ENCODE peak calls at places on chromosomes 1 and 21, in seven cellular contexts. O is stomach, Q is AG04450, T is mucosa of descending colon, P is hepatocyte, H is brain microvascular endothelial cell, S is colonic mucosa. E is an unnamed sample.

GRCh38 chr1:157110003-157110402 is 10.4 kb upstream of the ETV3L start:
- DNase-seq in S (no peak), P (no peak), H (no peak), Q (no peak), O (no peak), T (no peak), E (peak; percentile 18)

GRCh38 chr1:220028496-220028895 is 17.8 kb downstream of the EPRS1 start:
- DNase-seq in S (no peak), P (no peak), O (no peak), H (no peak), T (no peak), Q (no peak), E (no peak)

GRCh38 chr1:110208916-110209650 is 1.0 kb upstream of the KCNC4 start:
- DNase-seq in T (no peak), H (no peak), O (no peak), Q (no peak), S (no peak), P (no peak), E (no peak)

GRCh38 chr1:26529655-26530539 is at the start of gene RPS6KA1:
- DNase-seq in S (peak; percentile 73), T (peak; percentile 82), H (no peak), Q (no peak), O (peak; percentile 75), P (peak; percentile 92), E (peak; percentile 93)

GRCh38 chr1:5729636-5730145 is 262.5 kb downstream of the NPHP4 start:
- DNase-seq in T (no peak), H (no peak), O (no peak), P (no peak), Q (no peak), S (no peak), E (peak; percentile 35)

GRCh38 chr1:88885933-88886332 is 5.4 kb downstream of the GTF2B start:
- DNase-seq in P (no peak), H (no peak), O (no peak), Q (no peak), T (no peak), S (no peak), E (no peak)

GRCh38 chr1:173314656-173315055 is 107.5 kb upstream of the TNFSF4 start:
- DNase-seq in S (no peak), O (no peak), T (no peak), H (no peak), P (no peak), Q (no peak), E (no peak)

GRCh38 chr1:18466676-18467075 is 14.1 kb upstream of the KLHDC7A start:
- DNase-seq in S (no peak), H (no peak), T (no peak), O (no peak), P (no peak), Q (no peak), E (peak; percentile 37)

GRCh38 chr1:86741947-86742572 is 37.7 kb downstream of the SH3GLB1 start:
- DNase-seq in S (no peak), Q (no peak), P (peak; percentile 53), O (peak; percentile 47), H (peak; percentile 36), T (no peak), E (no peak)

GRCh38 chr21:43866659-43867331 is 1.8 kb downstream of the AGPAT3 start:
- DNase-seq in O (peak; percentile 78), P (peak; percentile 80), H (no peak), Q (no peak), T (peak; percentile 89), S (peak; percentile 87), E (peak; percentile 78)

GRCh38 chr1:115678141-115678540 is 36.4 kb downstream of the VANGL1 start:
- DNase-seq in O (no peak), T (no peak), Q (no peak), P (no peak), S (no peak), H (no peak), E (no peak)

GRCh38 chr1:118588566-118588965 is 399.6 kb downstream of the TBX15 start:
- DNase-seq in P (no peak), S (no peak), H (no peak), Q (no peak), T (no peak), O (no peak), E (no peak)

GRCh38 chr1:93490357-93490756 is 42.4 kb downstream of the FNBP1L start:
- DNase-seq in T (no peak), S (no peak), O (no peak), P (no peak), H (no peak), Q (no peak), E (no peak)

GRCh38 chr1:160519542-160520435 is 3.3 kb downstream of the SLAMF6 start:
- DNase-seq in S (no peak), T (no peak), Q (no peak), H (no peak), P (peak; percentile 16), O (no peak), E (no peak)

GRCh38 chr1:23619299-23620188 is 60.2 kb upstream of the ID3 start:
- DNase-seq in S (peak; percentile 84), T (peak; percentile 89), H (no peak), O (peak; percentile 65), P (peak; percentile 80), Q (no peak), E (peak; percentile 93)

GRCh38 chr1:228960705-228961104 is 225.4 kb downstream of the RHOU start:
- DNase-seq in Q (no peak), H (no peak), S (no peak), O (no peak), T (no peak), P (no peak), E (no peak)

GRCh38 chr1:107572674-107573205 is 392.2 kb downstream of the VAV3 start:
- DNase-seq in P (peak; percentile 29), Q (peak; percentile 1), O (no peak), H (no peak), T (no peak), S (no peak), E (no peak)

GRCh38 chr1:165697881-165698842 is at the start of gene ALDH9A1:
- DNase-seq in S (peak; percentile 92), O (peak; percentile 89), P (peak; percentile 87), Q (peak; percentile 55), H (peak; percentile 79), T (peak; percentile 93), E (peak; percentile 97)

GRCh38 chr1:44854985-44855384 is 11.9 kb upstream of the PTCH2 start:
- DNase-seq in Q (no peak), S (no peak), T (no peak), O (no peak), H (no peak), P (no peak), E (no peak)

GRCh38 chr1:205589618-205590456 is 42.0 kb downstream of the ELK4 start:
- DNase-seq in T (no peak), P (no peak), Q (no peak), O (no peak), H (no peak), S (no peak), E (peak; percentile 6)

GRCh38 chr1:27416387-27417111 is 24.1 kb downstream of the GPR3 start:
- DNase-seq in Q (no peak), P (peak; percentile 66), T (no peak), H (peak; percentile 62), O (no peak), S (peak; percentile 56), E (no peak)

GRCh38 chr1:28364888-28365287 is 4.7 kb upstream of the PHACTR4 start:
- DNase-seq in H (no peak), S (no peak), P (no peak), O (no peak), T (no peak), Q (no peak), E (peak; percentile 16)

GRCh38 chr1:203511513-203511912 is 17.6 kb downstream of the OPTC start:
- DNase-seq in Q (no peak), O (no peak), P (no peak), H (no peak), S (no peak), T (no peak), E (no peak)
- TF ChIP-seq CTCF in Q (no peak), O (no peak), P (no peak), H (no peak), S (no peak), T (no peak), E (no peak)

DNA sequence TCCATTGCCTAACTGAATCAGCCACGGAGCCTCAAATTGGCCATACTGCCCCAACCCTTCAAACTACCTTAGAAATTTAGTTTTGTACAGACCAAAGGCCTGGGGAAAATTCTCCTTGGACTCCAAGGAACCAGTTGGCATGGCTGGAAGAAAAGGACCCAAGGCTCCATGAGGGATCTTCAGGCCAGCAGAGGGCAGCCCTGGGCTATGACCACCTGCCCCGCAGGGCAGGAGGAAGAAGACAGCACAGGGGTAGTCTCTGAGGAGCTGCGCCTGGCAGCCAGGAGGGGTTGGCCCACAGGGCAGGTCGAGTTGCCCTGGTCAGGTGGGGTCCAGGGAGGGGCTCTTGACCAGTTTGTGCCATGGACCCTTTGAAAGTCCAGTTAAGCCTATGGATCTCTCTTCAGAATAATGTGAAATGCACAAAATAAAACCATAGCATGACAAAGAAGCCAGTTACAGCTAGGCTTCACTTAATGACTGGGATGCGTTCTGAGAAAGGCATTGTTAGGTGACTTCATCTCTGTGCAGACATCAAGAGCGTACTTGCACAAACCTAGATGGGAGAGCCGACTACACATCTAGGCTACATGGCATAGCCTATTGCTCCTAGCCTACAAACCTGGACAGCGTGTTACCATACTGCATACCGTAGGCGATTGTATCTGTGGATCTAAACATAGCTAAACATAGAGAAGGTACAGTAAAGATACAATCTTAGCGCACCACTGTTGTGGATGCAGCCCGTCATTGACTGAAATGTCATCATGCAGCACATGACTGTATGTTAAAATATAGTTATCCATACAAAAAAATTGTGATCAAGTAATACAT is 26.1 kb downstream of the CACNA1S start:
- DNase-seq in P (peak; percentile 70), T (no peak), O (peak; percentile 78), Q (no peak), S (peak; percentile 59), H (peak; percentile 30), E (no peak)
- TF ChIP-seq CTCF in P (peak; percentile 49), T (peak; percentile 35), O (peak; percentile 33), Q (peak; percentile 71), S (peak; percentile 60), H (peak; percentile 88), E (peak; percentile 52)

DNA sequence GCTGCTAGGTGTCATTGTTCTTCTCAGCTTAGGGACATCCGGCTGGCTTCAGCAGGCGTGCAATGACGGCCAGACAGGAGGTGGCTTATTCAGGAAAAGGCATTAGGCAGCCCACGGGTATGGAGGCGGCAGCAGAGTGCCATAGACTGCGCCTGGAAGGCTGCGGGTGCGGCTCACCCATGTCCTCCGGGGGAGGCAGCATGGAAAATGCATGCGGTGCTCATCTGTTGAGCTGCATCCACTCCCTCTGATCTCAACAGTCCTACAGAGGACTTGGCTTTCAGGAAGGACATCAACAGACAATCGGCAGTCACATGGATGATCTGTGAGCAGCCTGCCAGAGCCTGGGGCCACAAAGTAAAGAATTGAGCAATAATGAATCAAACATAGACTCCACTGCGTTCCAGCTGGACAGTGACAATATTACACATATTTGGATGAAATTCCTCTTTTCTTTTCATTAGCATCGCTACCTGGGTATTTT is 42.9 kb downstream of the UMODL1 start:
- DNase-seq in O (no peak), H (no peak), P (no peak), Q (no peak), T (no peak), S (no peak), E (peak; percentile 60)
- TF ChIP-seq CTCF in O (no peak), H (no peak), P (no peak), Q (peak; percentile 7), T (no peak), S (no peak), E (no peak)

DNA sequence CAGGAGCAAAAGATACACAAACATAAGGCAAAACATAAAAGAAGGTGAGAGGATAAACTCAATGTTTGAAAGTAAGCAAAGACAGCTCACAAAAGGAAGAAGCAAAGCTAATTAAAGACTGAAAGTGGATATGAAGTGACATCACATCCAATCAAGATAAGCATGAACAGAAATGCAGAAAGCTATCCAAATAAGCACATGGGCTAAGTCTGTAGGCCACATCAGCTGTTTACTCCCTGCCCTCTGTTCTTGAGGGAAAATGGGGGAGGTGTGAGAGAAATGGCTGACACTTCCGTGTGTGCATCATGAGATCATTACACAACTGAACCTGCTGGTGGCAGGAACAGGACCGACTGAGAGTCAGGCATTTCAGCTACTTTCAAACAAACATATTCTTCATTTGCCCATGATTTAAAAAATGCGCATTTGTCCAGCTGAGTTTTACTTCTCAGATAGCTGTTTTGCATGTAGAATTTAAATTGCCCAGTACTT is 27.3 kb upstream of the MAN1A2 start:
- DNase-seq in Q (peak; percentile 41), O (no peak), S (peak; percentile 57), P (peak; percentile 84), T (no peak), H (peak; percentile 14), E (no peak)
- TF ChIP-seq CTCF in Q (no peak), O (no peak), S (no peak), P (no peak), T (no peak), H (no peak), E (no peak)

E was measured in spleen.